ENCODE peak calls at places on chromosomes 4 and X, in eight cellular contexts. R is body of pancreas; Q is activated B cell treated with CpG ODN at 0.5 μM for 24 hours; J is cardiac fibroblast; A is activated naive CD4-positive, alpha-beta T cell treated with Interleukin-2 at 50 U/mL for 16 hours; B is HFF-Myc; O is iris pigment epithelial cell; M is activated CD8-positive, alpha-beta T cell treated with anti-CD3 and anti-CD28 coated beads, Interleukin-2, amount 10 ng/mL, durations not matched to agents 7 days and 5 days. T is an unnamed sample.

GRCh38 chrX:101759000-101759399 is 99.3 kb upstream of the ARMCX2 start:
- DNase-seq in R (peak; percentile 40), Q (no peak), J (peak; percentile 46), A (peak; percentile 2), B (peak; percentile 9), O (peak; percentile 43), M (peak; percentile 33), T (peak; percentile 4)

GRCh38 chr4:155491336-155492131 is 114.8 kb upstream of the MAP9 start:
- DNase-seq in R (no peak), Q (no peak), J (peak; percentile 16), A (no peak), B (no peak), O (peak; percentile 57), M (no peak), T (no peak)

GRCh38 chr4:78119698-78120097 is 62.6 kb downstream of the FRAS1 start:
- DNase-seq in R (no peak), Q (no peak), J (no peak), A (no peak), B (no peak), O (peak; percentile 43), M (no peak), T (no peak)

GRCh38 chrX:51148848-51149247 is 183.8 kb upstream of the NUDT10 start:
- DNase-seq in R (peak; percentile 2), Q (no peak), J (peak; percentile 2), A (no peak), B (no peak), O (no peak), M (no peak), T (peak; percentile 2)

GRCh38 chrX:15151267-15152196 is 118.4 kb downstream of the ASB9 start:
- DNase-seq in R (no peak), Q (no peak), J (no peak), A (peak; percentile 26), B (no peak), O (peak; percentile 9), M (peak; percentile 42), T (no peak)

GRCh38 chrX:49761481-49761880 is 65.7 kb upstream of the PAGE1 start:
- DNase-seq in R (no peak), Q (no peak), J (peak; percentile 12), A (no peak), B (no peak), O (peak; percentile 18), M (peak; percentile 22), T (no peak)

GRCh38 chr4:158949094-158949493 is 153.8 kb upstream of the RAPGEF2 start:
- DNase-seq in R (no peak), Q (no peak), J (peak; percentile 32), A (no peak), B (no peak), O (peak; percentile 71), M (no peak), T (no peak)

GRCh38 chr4:1167244-1167949 is 5.0 kb downstream of the SPON2 start:
- DNase-seq in R (peak; percentile 78), Q (peak; percentile 79), J (peak; percentile 82), A (peak; percentile 89), B (peak; percentile 55), O (peak; percentile 94), M (peak; percentile 95), T (no peak)

GRCh38 chr4:184306949-184307348 is 89.3 kb upstream of the ENPP6 start:
- DNase-seq in R (no peak), Q (no peak), J (no peak), A (no peak), B (no peak), O (peak; percentile 36), M (peak; percentile 23), T (no peak)

GRCh38 chr4:25450491-25450901 is 73.4 kb downstream of the ANAPC4 start:
- DNase-seq in R (no peak), Q (no peak), J (no peak), A (no peak), B (no peak), O (no peak), M (no peak), T (peak; percentile 4)

GRCh38 chrX:15785176-15785735 is 5.0 kb upstream of the ZRSR2 start:
- DNase-seq in R (no peak), Q (no peak), J (no peak), A (no peak), B (no peak), O (no peak), M (no peak), T (no peak)

GRCh38 chrX:22314211-22314610 is 41.5 kb downstream of the CBLL2 start:
- DNase-seq in R (no peak), Q (no peak), J (peak; percentile 17), A (no peak), B (no peak), O (no peak), M (no peak), T (no peak)

GRCh38 chr4:182881928-182882327 is 35.3 kb downstream of the DCTD start:
- DNase-seq in R (peak; percentile 49), Q (no peak), J (no peak), A (no peak), B (no peak), O (no peak), M (no peak), T (no peak)

GRCh38 chr4:15677507-15677988 is 4.1 kb upstream of the FAM200B start:
- DNase-seq in R (peak; percentile 82), Q (no peak), J (peak; percentile 48), A (no peak), B (no peak), O (peak; percentile 62), M (no peak), T (no peak)

GRCh38 chr4:23163649-23164436 is 471.1 kb downstream of the GBA3 start:
- DNase-seq in R (no peak), Q (no peak), J (no peak), A (no peak), B (no peak), O (peak; percentile 3), M (no peak), T (peak; percentile 35)

GRCh38 chr4:80017125-80017854 is 55.7 kb downstream of the ANTXR2 start:
- DNase-seq in R (no peak), Q (no peak), J (peak; percentile 72), A (no peak), B (peak; percentile 66), O (peak; percentile 96), M (no peak), T (no peak)

T was measured in MG63.